ENCODE peak calls at places on chromosome 21, in eight cellular contexts. J is T-helper 1 cell; X is caudate nucleus; V is T-helper 9 cell; W is effector memory CD4-positive, alpha-beta T cell; Z is KG1; D is bronchial epithelial cell; L is T-cell. P is an unnamed sample.

GRCh38 chr21:43701936-43702784 is 16.8 kb upstream of the PDXK start:
- DNase-seq in J (no peak), X (no peak), V (no peak), W (no peak), Z (no peak), D (no peak), L (no peak), P (no peak)

GRCh38 chr21:39750670-39751069 is 5.7 kb downstream of the IGSF5 start:
- DNase-seq in J (no peak), X (no peak), V (no peak), W (no peak), Z (no peak), D (no peak), L (no peak), P (no peak)

GRCh38 chr21:35635261-35635660 is 425.1 kb downstream of the SETD4 start:
- DNase-seq in J (no peak), X (no peak), V (no peak), W (no peak), Z (no peak), D (peak; percentile 97), L (no peak), P (no peak)

GRCh38 chr21:24955275-24955961 is 651.9 kb downstream of the MRPL39 start:
- DNase-seq in J (no peak), X (no peak), V (no peak), W (no peak), Z (no peak), D (no peak), L (no peak), P (no peak)

GRCh38 chr21:32336711-32337110 is 38.1 kb downstream of the MRAP start:
- DNase-seq in J (no peak), X (peak; percentile 24), V (no peak), W (no peak), Z (no peak), D (peak; percentile 42), L (no peak), P (no peak)

GRCh38 chr21:44666401-44667320 is at the start of gene KRTAP12-2:
- DNase-seq in J (no peak), X (no peak), V (no peak), W (no peak), Z (no peak), D (peak; percentile 0), L (no peak), P (no peak)

GRCh38 chr21:43925096-43925481 is 60.1 kb downstream of the AGPAT3 start:
- DNase-seq in J (no peak), X (no peak), V (no peak), W (no peak), Z (no peak), D (peak; percentile 8), L (no peak), P (no peak)

GRCh38 chr21:35597750-35598339 is 462.5 kb downstream of the SETD4 start:
- DNase-seq in J (no peak), X (no peak), V (no peak), W (no peak), Z (no peak), D (no peak), L (no peak), P (no peak)

GRCh38 chr21:44370771-44371410 is 17.5 kb downstream of the TRPM2 start:
- DNase-seq in J (no peak), X (no peak), V (no peak), W (no peak), Z (no peak), D (no peak), L (no peak), P (no peak)

GRCh38 chr21:18705971-18706370 is 302.4 kb upstream of the TMPRSS15 start:
- DNase-seq in J (no peak), X (no peak), V (no peak), W (no peak), Z (no peak), D (no peak), L (no peak), P (no peak)

GRCh38 chr21:15687208-15687607 is 42.6 kb upstream of the USP25 start:
- DNase-seq in J (no peak), X (no peak), V (no peak), W (no peak), Z (no peak), D (peak; percentile 25), L (no peak), P (no peak)

GRCh38 chr21:26707241-26707640 is 134.2 kb upstream of the CYYR1 start:
- DNase-seq in J (no peak), X (no peak), V (no peak), W (no peak), Z (no peak), D (no peak), L (no peak), P (no peak)

GRCh38 chr21:31182231-31183129 is 144.2 kb upstream of the KRTAP19-8 start:
- DNase-seq in J (peak; percentile 20), X (no peak), V (peak; percentile 35), W (peak; percentile 14), Z (no peak), D (no peak), L (peak; percentile 59), P (no peak)

GRCh38 chr21:44804762-44805161 is 3.1 kb upstream of the UBE2G2 start:
- DNase-seq in J (no peak), X (no peak), V (no peak), W (no peak), Z (no peak), D (no peak), L (no peak), P (no peak)

GRCh38 chr21:45301521-45302081 is 13.9 kb upstream of the POFUT2 start:
- DNase-seq in J (peak; percentile 9), X (no peak), V (no peak), W (no peak), Z (no peak), D (no peak), L (no peak), P (no peak)

GRCh38 chr21:43794311-43794710 is 4.9 kb downstream of the RRP1 start:
- DNase-seq in J (no peak), X (no peak), V (no peak), W (no peak), Z (no peak), D (no peak), L (no peak), P (no peak)

GRCh38 chr21:17667256-17667655 is 54.6 kb upstream of the BTG3 start:
- DNase-seq in J (no peak), X (no peak), V (no peak), W (no peak), Z (no peak), D (peak; percentile 48), L (no peak), P (no peak)

GRCh38 chr21:30044447-30045064 is 104.8 kb upstream of the GRIK1 start:
- DNase-seq in J (no peak), X (no peak), V (no peak), W (no peak), Z (no peak), D (peak; percentile 28), L (no peak), P (peak; percentile 42)

GRCh38 chr21:44572959-44573583 is 458 bp upstream of the KRTAP10-4 start:
- DNase-seq in J (no peak), X (no peak), V (no peak), W (no peak), Z (no peak), D (no peak), L (no peak), P (no peak)

GRCh38 chr21:29501451-29501850 is 202.7 kb downstream of the BACH1 start:
- DNase-seq in J (no peak), X (no peak), V (no peak), W (no peak), Z (no peak), D (no peak), L (no peak), P (no peak)

GRCh38 chr21:42552407-42553336 is 39.0 kb downstream of the SLC37A1 start:
- DNase-seq in J (no peak), X (no peak), V (no peak), W (no peak), Z (no peak), D (no peak), L (no peak), P (no peak)

P was measured in cardiac muscle cell.